ENCODE peak calls at places on chromosomes 1 and 21, in seven cellular contexts. E is A549, B is body of pancreas, V is K562, O is esophagus muscularis mucosa, C is right lobe of liver, P is tibial nerve. I is an unnamed sample.
A peak's percentile ranks its signal among the peaks of the same experiment; 100 is the strongest.

GRCh38 chr1:96660503-96660902 is 61.1 kb upstream of the PTBP2 start:
- DNase-seq in E (no peak), B (no peak), V (no peak), O (no peak), C (no peak), P (no peak), I (no peak)

GRCh38 chr1:234848972-234849641 is 239.1 kb upstream of the IRF2BP2 start:
- DNase-seq in E (peak; percentile 65), B (no peak), V (no peak), O (no peak), C (no peak), P (no peak), I (no peak)

GRCh38 chr1:116375884-116376733 is 3.1 kb downstream of the ATP1A1 start:
- DNase-seq in E (peak; percentile 46), B (peak; percentile 59), V (peak; percentile 61), O (peak; percentile 95), C (peak; percentile 75), P (peak; percentile 47), I (peak; percentile 83)

GRCh38 chr1:150530491-150531159 is 15.1 kb downstream of the FALEC start:
- DNase-seq in E (no peak), B (no peak), V (no peak), O (no peak), C (no peak), P (no peak), I (no peak)

GRCh38 chr1:42312576-42313212 is 22.3 kb downstream of the FOXJ3 start:
- DNase-seq in E (no peak), B (no peak), V (no peak), O (no peak), C (no peak), P (no peak), I (no peak)

GRCh38 chr1:86441581-86441980 is 17.6 kb downstream of the CLCA2 start:
- DNase-seq in E (no peak), B (no peak), V (no peak), O (no peak), C (no peak), P (no peak), I (no peak)

GRCh38 chr21:44496196-44496899 is 41.0 kb downstream of the LRRC3 start:
- DNase-seq in E (no peak), B (no peak), V (no peak), O (no peak), C (peak; percentile 15), P (no peak), I (no peak)

GRCh38 chr1:174262747-174263241 is 103.5 kb downstream of the RABGAP1L start:
- DNase-seq in E (peak; percentile 53), B (no peak), V (peak; percentile 50), O (no peak), C (no peak), P (no peak), I (no peak)

GRCh38 chr1:115324649-115325420 is 13.2 kb downstream of the NGF start:
- DNase-seq in E (no peak), B (no peak), V (no peak), O (no peak), C (no peak), P (no peak), I (no peak)

GRCh38 chr1:218383051-218383450 is 37.9 kb downstream of the TGFB2 start:
- DNase-seq in E (no peak), B (no peak), V (no peak), O (no peak), C (no peak), P (no peak), I (no peak)

GRCh38 chr1:100164226-100164625 is 13.8 kb downstream of the LRRC39 start:
- DNase-seq in E (no peak), B (no peak), V (no peak), O (no peak), C (no peak), P (no peak), I (no peak)

GRCh38 chr21:28746166-28746565 is 246.5 kb downstream of the LTN1 start:
- DNase-seq in E (no peak), B (no peak), V (no peak), O (no peak), C (no peak), P (no peak), I (no peak)

GRCh38 chr1:184492543-184492942 is 105.7 kb downstream of the C1orf21 start:
- DNase-seq in E (no peak), B (no peak), V (no peak), O (no peak), C (no peak), P (no peak), I (no peak)
- H3K4me1 ChIP-seq in E (peaks cover 34% of the 10 kb centered on the region), B (peaks cover 27% of the 10 kb centered on the region), V (no peaks in the 10 kb centered on the region), O (peaks cover 76% of the 10 kb centered on the region), C (peaks cover 37% of the 10 kb centered on the region), P (no peaks in the 10 kb centered on the region), I (peaks cover 15% of the 10 kb centered on the region)

GRCh38 chr1:226781937-226782609 is 43.0 kb upstream of the ITPKB start:
- DNase-seq in E (no peak), B (no peak), V (no peak), O (no peak), C (no peak), P (no peak), I (no peak)

GRCh38 chr1:226776975-226777374 is 37.9 kb upstream of the ITPKB start:
- DNase-seq in E (no peak), B (no peak), V (no peak), O (no peak), C (no peak), P (no peak), I (no peak)

GRCh38 chr1:226778657-226779058 is 39.6 kb upstream of the ITPKB start:
- DNase-seq in E (no peak), B (no peak), V (no peak), O (no peak), C (no peak), P (no peak), I (peak; percentile 29)

GRCh38 chr1:226776066-226776465 is 37.0 kb upstream of the ITPKB start:
- DNase-seq in E (no peak), B (no peak), V (no peak), O (no peak), C (no peak), P (no peak), I (no peak)

DNA sequence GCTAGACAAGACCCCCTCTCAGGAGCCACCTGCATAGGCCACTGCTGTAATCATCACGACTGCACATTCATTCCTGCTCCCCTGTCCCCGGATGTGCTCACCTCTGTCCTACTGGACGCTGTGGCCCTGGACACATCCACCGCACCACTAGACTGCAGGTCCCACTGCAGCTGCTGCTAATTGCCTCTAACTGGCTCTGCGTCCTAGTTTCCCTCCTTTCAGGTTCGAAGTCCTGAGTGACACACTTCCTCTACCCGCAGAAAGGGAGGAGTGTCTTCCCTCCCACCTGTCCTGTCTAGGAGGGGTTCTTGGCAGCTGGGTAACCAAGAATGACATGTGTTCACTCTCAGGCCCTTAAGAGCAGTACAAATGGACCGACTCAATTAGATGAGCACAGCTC is 40.5 kb upstream of the ITPKB start:
- DNase-seq in E (no peak), B (no peak), V (no peak), O (no peak), C (no peak), P (no peak), I (no peak)
- TF ChIP-seq POLR2A in E (no peak), B (no peak), V (no peak), O (no peak), C (no peak), P (no peak), I (no peak)

GRCh38 chr1:8061673-8062386 is 35.7 kb upstream of the ERRFI1 start:
- DNase-seq in E (peak; percentile 80), B (no peak), V (no peak), O (no peak), C (no peak), P (no peak), I (no peak)
- H3K4me3 ChIP-seq in E (peak overlapping the region; percentile 9), B (no peak overlapping the region), V (peak overlapping the region; percentile 9), O (no peak overlapping the region), C (no peak overlapping the region), P (no peak overlapping the region), I (peak overlapping the region; percentile 7)

DNA sequence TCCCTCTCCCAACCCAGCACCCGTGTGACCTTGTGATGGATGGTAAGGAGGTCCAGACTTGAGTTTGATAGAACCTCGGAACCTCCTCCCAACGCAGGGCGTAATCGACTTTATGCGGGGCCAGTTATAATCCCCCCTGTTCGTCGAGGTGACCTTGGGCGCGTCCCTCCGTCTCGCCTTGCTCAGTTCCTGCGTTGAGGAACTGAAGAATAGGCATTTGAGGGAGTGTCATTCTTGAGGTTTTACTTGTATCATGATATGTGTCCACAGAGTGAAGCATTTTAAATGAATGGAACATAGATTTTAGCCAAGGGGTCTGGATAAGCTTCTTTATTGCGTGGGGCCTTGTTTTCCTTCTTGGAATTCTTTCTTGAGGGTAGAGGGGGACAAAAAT is 444 bp downstream of the TIMM17A start:
- DNase-seq in E (no peak), B (no peak), V (no peak), O (no peak), C (no peak), P (no peak), I (no peak)
- H3K4me1 ChIP-seq in E (peaks cover 12% of the 10 kb centered on the region), B (peaks cover 15% of the 10 kb centered on the region), V (peaks cover 12% of the 10 kb centered on the region), O (peaks cover 25% of the 10 kb centered on the region), C (peaks cover 11% of the 10 kb centered on the region), P (no peaks in the 10 kb centered on the region), I (peaks cover 12% of the 10 kb centered on the region)

GRCh38 chr1:95118019-95118499 is 904 bp downstream of the TLCD4 start:
- DNase-seq in E (peak; percentile 11), B (no peak), V (peak; percentile 50), O (no peak), C (no peak), P (no peak), I (no peak)

GRCh38 chr1:95113684-95114083 is 3.5 kb upstream of the TLCD4 start:
- DNase-seq in E (no peak), B (no peak), V (peak; percentile 50), O (no peak), C (no peak), P (no peak), I (no peak)

GRCh38 chr1:95115708-95116137 is 1.4 kb upstream of the TLCD4 start:
- DNase-seq in E (no peak), B (no peak), V (peak; percentile 87), O (no peak), C (no peak), P (no peak), I (no peak)

GRCh38 chr1:95117207-95118018 is at the start of gene TLCD4:
- DNase-seq in E (peak; percentile 50), B (peak; percentile 75), V (peak; percentile 81), O (no peak), C (peak; percentile 76), P (no peak), I (peak; percentile 78)

GRCh38 chr1:95116666-95117206 is 419 bp upstream of the TLCD4 start:
- DNase-seq in E (peak; percentile 80), B (peak; percentile 78), V (peak; percentile 89), O (no peak), C (peak; percentile 65), P (no peak), I (peak; percentile 71)
- TF ChIP-seq POLR2A in E (no peak), B (no peak), V (no peak), O (no peak), C (no peak), P (no peak), I (no peak)

DNA sequence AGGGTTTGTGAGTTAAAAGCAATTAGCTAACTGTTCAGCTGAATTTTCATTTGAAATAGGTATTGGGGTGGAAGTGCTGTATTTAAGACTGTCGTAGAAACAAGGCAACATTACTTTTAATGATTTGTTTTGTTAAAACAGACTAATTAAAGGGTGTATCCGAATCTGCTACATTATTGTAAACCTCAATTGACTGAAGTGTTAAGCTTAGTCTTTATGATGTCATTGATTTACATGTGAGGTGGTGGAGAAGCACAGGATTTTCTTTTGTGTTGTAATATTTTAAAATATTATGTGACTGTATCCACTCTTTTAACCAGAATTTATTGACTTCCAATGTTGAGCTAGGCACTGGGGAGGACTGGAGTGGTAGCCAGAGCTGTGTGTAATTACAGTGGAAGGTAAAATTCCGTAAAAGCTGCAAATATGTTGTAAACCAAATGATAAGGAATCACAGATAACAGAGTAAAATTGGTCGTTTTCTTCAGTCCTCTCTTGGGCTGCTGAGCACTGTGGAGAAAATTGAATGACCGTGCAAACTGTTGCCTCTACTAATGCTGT is 1.6 kb downstream of the HOOK1 start:
- DNase-seq in E (no peak), B (no peak), V (no peak), O (no peak), C (no peak), P (no peak), I (no peak)
- H3K4me3 ChIP-seq in E (no peak overlapping the region), B (peak overlapping the region; percentile 79), V (no peak overlapping the region), O (no peak overlapping the region), C (peak overlapping the region; percentile 73), P (no peak overlapping the region), I (peak overlapping the region; percentile 46)